ENCODE peak calls at places on chromosomes 3 and 15, in four cellular contexts. E is activated CD4-positive, alpha-beta T cell treated with anti-CD3 and anti-CD28 coated beads, Interleukin-2, amount 50 U/mL, for 48 hours; Q is stimulated activated naive CD4-positive, alpha-beta T cell; G is adipocyte. D is an unnamed sample.

GRCh38 chr3:58369038-58369437 is 36.3 kb downstream of the PXK start:
- DNase-seq in E (no peak), Q (no peak), G (no peak), D (no peak)

GRCh38 chr15:25832158-25832557 is 31.0 kb downstream of the ATP10A start:
- DNase-seq in E (no peak), Q (no peak), G (peak), D (peak)

GRCh38 chr15:48855501-48856440 is 22.2 kb upstream of the EID1 start:
- DNase-seq in E (no peak), Q (no peak), G (peak), D (peak)

GRCh38 chr3:30628931-30629590 is 22.7 kb downstream of the TGFBR2 start:
- DNase-seq in E (no peak), Q (no peak), G (no peak), D (no peak)

GRCh38 chr15:48986240-48986639 is 22.5 kb upstream of the SHC4 start:
- DNase-seq in E (no peak), Q (no peak), G (no peak), D (no peak)

GRCh38 chr3:56694852-56695563 is 11.9 kb upstream of the TASOR start:
- DNase-seq in E (no peak), Q (no peak), G (no peak), D (no peak)

GRCh38 chr3:46759239-46760152 is 41.8 kb upstream of the PRSS50 start:
- DNase-seq in E (no peak), Q (no peak), G (no peak), D (no peak)

GRCh38 chr3:110711851-110712396 is 359.7 kb upstream of the NECTIN3 start:
- DNase-seq in E (no peak), Q (no peak), G (no peak), D (no peak)